ENCODE peak calls at places on chromosomes 7 and 10, in nine cellular contexts. X is PC-9, B is osteoblast, K is neuronal stem cell, G is hepatocyte, Y is PC-3, M is MM.1S, V is OCI-LY7, H is H1. R is an unnamed sample.

GRCh38 chr7:140247564-140247963 is 70.8 kb upstream of the KDM7A start:
- DNase-seq in V (no peak), K (no peak), G (no peak), X (no peak), Y (no peak), M (no peak), H (no peak), B (no peak), R (no peak)

GRCh38 chr10:72611783-72612182 is 14.1 kb downstream of the MICU1 start:
- DNase-seq in V (no peak), K (no peak), G (no peak), Y (no peak), B (no peak), X (no peak), M (peak), H (no peak), R (no peak)

GRCh38 chr7:135321556-135321955 is 87.9 kb downstream of the STRA8 start:
- DNase-seq in V (no peak), Y (no peak), B (no peak), K (no peak), M (no peak), H (no peak), X (no peak), G (no peak), R (peak)

GRCh38 chr10:31186225-31187010 is 132.6 kb upstream of the ZEB1 start:
- DNase-seq in K (peak), X (peak), H (peak), M (no peak), Y (no peak), V (no peak), B (no peak), G (no peak), R (peak)

GRCh38 chr7:12137283-12137682 is 73.8 kb upstream of the TMEM106B start:
- DNase-seq in X (peak), K (no peak), H (no peak), V (no peak), M (no peak), G (no peak), B (no peak), Y (peak), R (no peak)

GRCh38 chr10:71426058-71426605 is 29.4 kb downstream of the CDH23 start:
- DNase-seq in X (no peak), V (no peak), M (no peak), H (peak), Y (no peak), K (no peak), B (peak), G (no peak), R (no peak)

GRCh38 chr7:24896031-24896433 is 83.9 kb downstream of the OSBPL3 start:
- DNase-seq in K (no peak), B (no peak), G (no peak), M (peak), V (peak), X (no peak), H (no peak), Y (no peak), R (no peak)

GRCh38 chr7:45084901-45085618 is 3.7 kb downstream of the NACAD start:
- DNase-seq in K (no peak), V (no peak), M (no peak), Y (no peak), X (no peak), G (no peak), H (no peak), B (peak), R (no peak)

GRCh38 chr10:120950103-120950561 is 99.0 kb downstream of the WDR11 start:
- DNase-seq in X (no peak), Y (no peak), V (no peak), M (no peak), G (peak), H (peak), B (no peak), K (peak), R (peak)

GRCh38 chr7:77887567-77887966 is 89.0 kb downstream of the PHTF2 start:
- DNase-seq in B (peak), M (no peak), X (no peak), V (no peak), Y (peak), K (no peak), H (no peak), G (peak), R (peak)

GRCh38 chr7:115297651-115298050 is 375.8 kb downstream of the MDFIC start:
- DNase-seq in Y (peak), K (no peak), G (peak), B (peak), V (no peak), H (no peak), X (peak), M (no peak), R (peak)

GRCh38 chr10:62980697-62981495 is 152.2 kb upstream of the NRBF2 start:
- DNase-seq in G (no peak), H (no peak), Y (peak), K (no peak), V (no peak), M (no peak), B (no peak), X (no peak), R (peak)

GRCh38 chr10:101995451-101996063 is 60.4 kb downstream of the ARMH3 start:
- DNase-seq in K (no peak), M (no peak), Y (peak), B (peak), V (no peak), G (no peak), H (no peak), X (peak), R (no peak)

GRCh38 chr10:117364121-117364960 is 10.9 kb downstream of the PDZD8 start:
- DNase-seq in Y (no peak), V (no peak), G (no peak), B (no peak), X (no peak), K (no peak), H (no peak), M (no peak), R (no peak)

GRCh38 chr10:128854965-128855364 is 612.1 kb upstream of the MGMT start:
- DNase-seq in G (peak), V (no peak), X (no peak), H (peak), K (peak), M (no peak), Y (no peak), B (no peak), R (no peak)

GRCh38 chr7:117217636-117218035 is 105.2 kb downstream of the WNT2 start:
- DNase-seq in H (no peak), V (no peak), Y (no peak), M (no peak), K (no peak), X (no peak), G (no peak), B (no peak), R (no peak)

GRCh38 chr7:73742338-73742752 is 3.7 kb upstream of the ABHD11 start:
- DNase-seq in H (peak), Y (no peak), X (peak), K (no peak), M (no peak), B (peak), V (no peak), G (peak), R (no peak)

GRCh38 chr7:378551-379455 is 88.8 kb downstream of the FOXL3 start:
- DNase-seq in H (no peak), X (no peak), B (peak), G (no peak), K (no peak), M (no peak), V (no peak), Y (no peak), R (no peak)

GRCh38 chr7:91894781-91895480 is 14.4 kb upstream of the MTERF1 start:
- DNase-seq in H (no peak), B (no peak), X (no peak), K (no peak), V (no peak), M (no peak), G (no peak), Y (no peak), R (no peak)

GRCh38 chr7:150972094-150972493 is 6.0 kb downstream of the KCNH2 start:
- DNase-seq in Y (no peak), B (no peak), G (no peak), H (no peak), V (no peak), M (no peak), X (no peak), K (no peak), R (no peak)

GRCh38 chr7:150972746-150973145 is 5.4 kb downstream of the KCNH2 start:
- DNase-seq in G (no peak), B (no peak), K (no peak), X (no peak), H (no peak), M (no peak), Y (no peak), V (no peak), R (no peak)

GRCh38 chr7:150969483-150969874 is 8.6 kb downstream of the KCNH2 start:
- DNase-seq in M (no peak), K (no peak), G (no peak), B (no peak), V (no peak), X (no peak), Y (no peak), H (no peak), R (no peak)

GRCh38 chr7:150970424-150970823 is 7.7 kb downstream of the KCNH2 start:
- DNase-seq in Y (no peak), H (no peak), G (no peak), X (no peak), V (no peak), K (no peak), B (no peak), M (no peak), R (no peak)

DNA sequence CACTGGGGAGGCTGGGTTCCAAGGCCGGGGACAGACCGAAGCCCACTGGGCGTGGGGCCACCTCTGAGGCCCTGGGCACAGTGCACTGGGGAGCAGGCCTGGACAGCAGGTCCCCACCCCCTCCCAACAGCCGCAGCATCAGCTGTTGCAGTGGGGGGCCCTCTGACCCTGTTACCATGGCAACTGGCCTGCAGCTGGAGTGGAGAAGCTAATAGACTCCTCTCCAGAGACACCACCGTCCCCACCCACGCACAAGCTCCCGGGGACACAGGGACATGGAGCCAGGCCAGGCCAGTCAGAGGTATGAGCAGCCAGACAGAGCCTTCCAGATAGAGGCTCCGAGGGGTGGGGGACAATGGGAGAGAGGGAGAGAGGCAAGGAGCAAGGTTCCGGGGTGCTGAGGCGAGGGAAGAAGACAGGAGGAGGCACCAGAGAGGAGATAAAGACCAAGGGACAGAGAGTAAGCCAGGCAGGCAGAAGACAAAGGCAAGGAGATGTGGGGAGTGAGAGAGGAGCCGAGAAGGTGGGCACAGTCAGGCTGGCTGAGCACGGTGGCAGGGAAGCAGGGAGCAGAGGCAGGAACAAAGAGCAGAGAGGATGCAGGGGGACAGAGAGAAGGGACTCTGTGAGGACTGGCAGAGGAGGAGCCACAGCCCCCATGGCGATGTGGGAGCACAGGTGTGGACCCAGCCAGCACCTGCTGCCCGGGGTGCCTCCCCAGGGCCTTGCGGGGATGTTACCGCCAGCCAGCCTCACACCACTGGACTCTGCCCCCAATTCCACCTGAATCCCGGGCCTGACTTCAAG is 6.7 kb downstream of the KCNH2 start:
- DNase-seq in K (no peak), M (no peak), G (no peak), H (no peak), Y (no peak), B (no peak), V (peak), X (no peak), R (no peak)
- H3K27ac ChIP-seq in K (peak), M (no peak), G (peak), H (no peak), Y (no peak), B (no peak), V (no peak), X (no peak), R (no peak)

GRCh38 chr10:17144032-17144431 is 14.4 kb upstream of the CUBN start:
- DNase-seq in H (no peak), G (no peak), X (no peak), K (no peak), V (no peak), M (no peak), B (no peak), Y (no peak), R (no peak)
- H2AFZ ChIP-seq in H (no peak), G (no peak), X (no peak), K (no peak), V (no peak), M (no peak), B (no peak), Y (no peak), R (no peak)

GRCh38 chr7:6482307-6482706 is 34.6 kb upstream of the DAGLB start:
- DNase-seq in Y (peak), H (no peak), B (no peak), K (no peak), V (no peak), G (peak), X (no peak), M (no peak), R (no peak)
- H3K4me3 ChIP-seq in Y (peak), H (no peak), B (peak), K (peak), V (peak), G (peak), X (peak), M (peak), R (peak)

GRCh38 chr7:154841731-154842331 is 161.1 kb downstream of the PAXIP1 start:
- DNase-seq in K (peak), Y (no peak), V (no peak), H (no peak), B (no peak), X (no peak), G (peak), M (no peak), R (no peak)

GRCh38 chr7:154844499-154844898 is 158.4 kb downstream of the PAXIP1 start:
- DNase-seq in V (no peak), B (no peak), X (no peak), K (no peak), Y (no peak), G (no peak), H (no peak), M (no peak), R (no peak)

GRCh38 chr7:154843670-154844237 is 159.2 kb downstream of the PAXIP1 start:
- DNase-seq in Y (no peak), B (no peak), M (no peak), K (no peak), G (no peak), H (no peak), V (no peak), X (no peak), R (no peak)

GRCh38 chr7:154844955-154845354 is 158.0 kb downstream of the PAXIP1 start:
- DNase-seq in G (peak), K (no peak), M (no peak), X (no peak), Y (no peak), B (no peak), H (no peak), V (no peak), R (no peak)

GRCh38 chr7:154842608-154843007 is 160.3 kb downstream of the PAXIP1 start:
- DNase-seq in H (no peak), V (no peak), Y (peak), K (no peak), G (no peak), B (no peak), M (no peak), X (no peak), R (no peak)
- H3K27ac ChIP-seq in H (no peak), V (no peak), Y (no peak), K (no peak), G (peak), B (no peak), M (no peak), X (no peak), R (no peak)

GRCh38 chr10:132518572-132519381 is 18.8 kb upstream of the INPP5A start:
- DNase-seq in M (no peak), K (no peak), X (peak), H (peak), V (no peak), G (peak), Y (peak), B (peak), R (no peak)

GRCh38 chr10:132519382-132520146 is 18.0 kb upstream of the INPP5A start:
- DNase-seq in M (no peak), K (no peak), V (no peak), H (no peak), Y (no peak), X (no peak), G (no peak), B (peak), R (no peak)

GRCh38 chr10:132516771-132517725 is 20.5 kb upstream of the INPP5A start:
- DNase-seq in G (peak), K (peak), H (peak), X (peak), Y (peak), M (no peak), B (peak), V (no peak), R (peak)

GRCh38 chr10:132515811-132516726 is 21.5 kb upstream of the INPP5A start:
- DNase-seq in G (no peak), H (no peak), K (no peak), X (no peak), M (no peak), Y (no peak), V (no peak), B (no peak), R (no peak)

GRCh38 chr10:132517951-132518521 is 19.6 kb upstream of the INPP5A start:
- DNase-seq in K (no peak), V (no peak), G (no peak), H (peak), X (no peak), Y (no peak), M (no peak), B (peak), R (no peak)
- H2AFZ ChIP-seq in K (peak), V (no peak), G (no peak), H (peak), X (no peak), Y (peak), M (no peak), B (peak), R (no peak)

DNA sequence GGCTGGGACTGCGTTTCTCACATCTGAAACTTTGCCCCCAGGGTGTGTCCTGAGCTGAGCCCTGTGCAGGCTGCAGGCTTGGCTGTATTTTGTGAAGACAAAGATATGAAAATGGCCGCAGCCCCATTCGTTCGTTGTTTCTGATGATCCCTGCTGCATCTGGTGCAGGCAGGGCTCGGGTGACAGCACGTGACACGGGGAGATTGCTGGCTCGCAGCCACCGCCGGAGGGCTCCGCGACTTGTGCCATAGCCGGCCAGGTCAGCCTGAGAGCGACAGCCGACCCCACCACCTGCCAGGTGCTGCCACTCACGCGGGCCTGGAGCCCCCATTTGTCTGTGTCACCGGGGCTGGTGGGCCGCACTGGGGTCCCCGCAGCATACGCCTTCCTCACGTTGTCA is 81.3 kb downstream of the ZRANB1 start:
- DNase-seq in B (no peak), Y (no peak), H (no peak), K (no peak), G (no peak), V (no peak), X (no peak), M (no peak), R (no peak)
- H3K4me3 ChIP-seq in B (no peak), Y (no peak), H (no peak), K (no peak), G (no peak), V (no peak), X (no peak), M (no peak), R (no peak)

GRCh38 chr7:80311313-80311712 is 176.7 kb downstream of the GNAI1 start:
- DNase-seq in H (no peak), M (no peak), X (no peak), G (no peak), B (no peak), Y (no peak), K (no peak), V (no peak), R (no peak)

GRCh38 chr7:80313716-80314115 is 179.1 kb downstream of the GNAI1 start:
- DNase-seq in G (no peak), X (no peak), B (no peak), H (no peak), V (no peak), Y (no peak), K (no peak), M (no peak), R (no peak)

GRCh38 chr7:80309971-80310549 is 175.4 kb downstream of the GNAI1 start:
- DNase-seq in G (no peak), X (no peak), H (no peak), K (no peak), V (no peak), M (no peak), B (no peak), Y (no peak), R (no peak)

GRCh38 chr7:80313067-80313626 is 178.5 kb downstream of the GNAI1 start:
- DNase-seq in M (no peak), B (no peak), V (no peak), X (no peak), Y (peak), G (no peak), K (no peak), H (no peak), R (no peak)

GRCh38 chr7:80312139-80312661 is 177.6 kb downstream of the GNAI1 start:
- DNase-seq in Y (peak), G (peak), X (no peak), V (no peak), M (no peak), H (no peak), K (no peak), B (no peak), R (peak)
- H3K27ac ChIP-seq in Y (peak), G (peak), X (no peak), V (no peak), M (no peak), H (no peak), K (no peak), B (peak), R (peak)

R was measured in mammary epithelial cell.